ENCODE peak calls at places on chromosomes 7 and 10, in six cellular contexts. I is NCI-H1417, B is iPS-NIHi11, M is epithelial cell of esophagus, P is midbrain, V is GM12864. X is an unnamed sample.

GRCh38 chr10:70272925-70273316 is 10.9 kb downstream of the NPFFR1 start:
- DNase-seq in V (peak), M (peak), B (no peak), P (no peak), I (no peak), X (no peak)

GRCh38 chr10:6927001-6927400 is 346.9 kb upstream of the PRKCQ start:
- DNase-seq in B (no peak), P (no peak), V (no peak), I (no peak), M (no peak), X (no peak)

GRCh38 chr10:110207805-110208613 is 604 bp downstream of the MXI1 start:
- DNase-seq in I (peak), V (no peak), B (peak), M (peak), P (no peak), X (no peak)

GRCh38 chr7:8433477-8434289 is at the start of gene NXPH1:
- DNase-seq in B (peak), V (no peak), M (peak), P (peak), I (peak), X (no peak)

GRCh38 chr10:79443338-79444242 is 1.8 kb downstream of the ZCCHC24 start:
- DNase-seq in V (no peak), P (no peak), B (no peak), M (no peak), I (no peak), X (no peak)

GRCh38 chr10:96427291-96427690 is 68.5 kb upstream of the OPALIN start:
- DNase-seq in B (no peak), P (no peak), V (no peak), M (no peak), I (no peak), X (no peak)

GRCh38 chr7:977326-978048 is 2.1 kb upstream of the COX19 start:
- DNase-seq in M (peak), V (no peak), P (peak), I (no peak), B (no peak), X (peak)

GRCh38 chr7:137869260-137869659 is 22.5 kb upstream of the DGKI start:
- DNase-seq in B (no peak), V (no peak), M (no peak), I (no peak), P (no peak), X (no peak)

GRCh38 chr10:13920465-13920864 is 333.7 kb downstream of the PRPF18 start:
- DNase-seq in P (no peak), B (no peak), V (no peak), I (no peak), M (no peak), X (no peak)

GRCh38 chr7:1176891-1177373 is 16.9 kb upstream of the ZFAND2A start:
- DNase-seq in M (peak), I (peak), B (peak), V (no peak), P (no peak), X (no peak)

GRCh38 chr7:148535227-148535626 is 55.3 kb upstream of the C7orf33 start:
- DNase-seq in B (no peak), V (no peak), I (no peak), M (peak), P (no peak), X (no peak)

X was measured in putamen.